ENCODE peak calls at places on chromosomes 5 and 9, in seven cellular contexts. A is cardiac muscle cell; Z is GM13976; B is hypothalamus; O is GM06990; Q is NCI-H1105 treated with DMSO at 0.1 percent for 48 hours; P is CD4-positive, alpha-beta T cell. W is an unnamed sample.

GRCh38 chr5:38758774-38759423 is 86.9 kb upstream of the OSMR start:
- DNase-seq in Q (no peak), B (no peak), O (no peak), Z (no peak), P (no peak), A (no peak), W (no peak)

GRCh38 chr5:93359296-93359957 is 221.6 kb downstream of the NR2F1-AS1 start:
- DNase-seq in O (no peak), A (no peak), P (no peak), Q (no peak), Z (no peak), B (no peak), W (peak)

GRCh38 chr5:138033275-138033808 is 463 bp upstream of the FAM13B start:
- DNase-seq in Q (peak), O (no peak), A (no peak), B (no peak), Z (peak), P (no peak), W (no peak)

GRCh38 chr9:129320575-129321311 is 142.7 kb upstream of the IER5L start:
- DNase-seq in Z (peak), O (peak), Q (peak), P (peak), A (peak), B (peak), W (peak)

GRCh38 chr9:7051711-7052110 is 293.9 kb downstream of the KDM4C start:
- DNase-seq in P (no peak), O (no peak), A (no peak), Q (no peak), B (no peak), Z (no peak), W (no peak)

GRCh38 chr9:136754059-136754572 is 3.9 kb downstream of the LCN8 start:
- DNase-seq in Z (no peak), A (no peak), P (no peak), B (no peak), Q (peak), O (no peak), W (no peak)

GRCh38 chr5:93886917-93887361 is 145.5 kb upstream of the POU5F2 start:
- DNase-seq in Q (no peak), P (no peak), Z (no peak), B (no peak), A (no peak), O (no peak), W (peak)

GRCh38 chr9:22147818-22148573 is 138.9 kb upstream of the CDKN2B start:
- DNase-seq in Z (no peak), B (no peak), A (no peak), P (no peak), Q (no peak), O (no peak), W (peak)

GRCh38 chr5:88824141-88824540 is 58.8 kb downstream of the MEF2C start:
- DNase-seq in B (no peak), O (no peak), A (no peak), Z (no peak), Q (no peak), P (no peak), W (no peak)

GRCh38 chr5:37501152-37501551 is 122.0 kb downstream of the WDR70 start:
- DNase-seq in Q (no peak), Z (no peak), A (no peak), B (no peak), P (no peak), O (no peak), W (no peak)

GRCh38 chr5:126863402-126863801 is 86.5 kb downstream of the LMNB1 start:
- DNase-seq in Q (no peak), B (no peak), O (no peak), Z (no peak), P (no peak), A (no peak), W (no peak)

GRCh38 chr5:93583799-93584530 is 943 bp downstream of the NR2F1 start:
- DNase-seq in O (no peak), Q (peak), P (peak), B (no peak), Z (peak), A (peak), W (peak)

GRCh38 chr9:112174965-112175795 is at the start of gene SUSD1:
- DNase-seq in Q (peak), P (peak), O (peak), A (peak), B (no peak), Z (peak), W (no peak)

GRCh38 chr9:81132318-81132717 is 557.0 kb downstream of the TLE1 start:
- DNase-seq in O (no peak), Z (no peak), A (no peak), Q (no peak), P (no peak), B (no peak), W (peak)

GRCh38 chr9:125261501-125262216 is at the start of gene GAPVD1:
- DNase-seq in O (peak), B (peak), Q (peak), P (peak), Z (peak), A (peak), W (peak)

GRCh38 chr5:124236366-124237231 is 509.8 kb downstream of the ZNF608 start:
- DNase-seq in P (no peak), Q (no peak), O (no peak), A (no peak), B (no peak), Z (no peak), W (peak)

GRCh38 chr5:39629946-39630345 is 205.2 kb upstream of the DAB2 start:
- DNase-seq in O (no peak), B (no peak), A (no peak), Q (no peak), P (no peak), Z (no peak), W (no peak)

GRCh38 chr5:111398013-111398412 is 114.3 kb downstream of the STARD4 start:
- DNase-seq in A (no peak), B (no peak), P (no peak), Q (no peak), O (no peak), Z (no peak), W (no peak)

GRCh38 chr9:100213730-100214477 is 114.9 kb downstream of the INVS start:
- DNase-seq in P (no peak), B (no peak), A (no peak), Z (no peak), O (no peak), Q (no peak), W (peak)

GRCh38 chr5:140632366-140633080 is 452 bp downstream of the CD14 start:
- DNase-seq in Z (peak), Q (peak), B (peak), A (no peak), P (peak), O (peak), W (peak)

GRCh38 chr9:35684921-35685320 is 4.8 kb downstream of the TPM2 start:
- DNase-seq in Q (no peak), A (no peak), B (no peak), O (no peak), Z (no peak), P (no peak), W (no peak)

GRCh38 chr5:98468188-98468869 is 305.1 kb upstream of the RGMB start:
- DNase-seq in Z (no peak), P (no peak), B (no peak), O (no peak), Q (no peak), A (no peak), W (peak)

GRCh38 chr9:137311171-137311970 is 9.3 kb upstream of the NRARP start:
- DNase-seq in P (no peak), O (peak), Q (no peak), B (no peak), Z (no peak), A (no peak), W (peak)

GRCh38 chr5:10528056-10528816 is 35.6 kb upstream of the ANKRD33B start:
- DNase-seq in Q (peak), P (no peak), O (no peak), Z (no peak), B (no peak), A (no peak), W (no peak)

GRCh38 chr5:120631611-120632010 is 167.5 kb downstream of the PRR16 start:
- DNase-seq in B (no peak), O (no peak), Z (no peak), P (no peak), Q (no peak), A (no peak), W (no peak)

GRCh38 chr9:124929464-124929863 is 11.4 kb downstream of the GOLGA1 start:
- DNase-seq in A (no peak), Z (no peak), Q (no peak), B (no peak), O (no peak), P (no peak), W (no peak)

GRCh38 chr5:32443541-32444190 is 874 bp downstream of the ZFR start:
- DNase-seq in P (peak), B (peak), Q (peak), Z (peak), A (peak), O (peak), W (peak)

W was measured in amniotic epithelial cell.